ENCODE peak calls at places on chromosomes 2 and 18, in six cellular contexts. One of them, this sample, is unnamed.

GRCh38 chr18:45384137-45384998 is 230.9 kb upstream of the SLC14A2 start:
- DNase-seq in HT1080: peak; percentile 56
- DNase-seq in activated T-cell treated with anti-CD3 and anti-CD28 coated beads for 1 hour: peak; percentile 6
- DNase-seq in fibroblast of lung: peak; percentile 50
- DNase-seq in fibroblast of villous mesenchyme: peak; percentile 47
- DNase-seq in tibial artery: no peak
- DNase-seq in this sample: peak; percentile 66

GRCh38 chr18:56019908-56020307 is 431.9 kb upstream of the TCF4 start:
- DNase-seq in HT1080: no peak
- DNase-seq in tibial artery: no peak
- DNase-seq in fibroblast of lung: no peak
- DNase-seq in activated T-cell treated with anti-CD3 and anti-CD28 coated beads for 1 hour: no peak
- DNase-seq in fibroblast of villous mesenchyme: no peak
- DNase-seq in this sample: no peak

GRCh38 chr2:78407960-78408794 is 617.3 kb upstream of the REG3G start:
- DNase-seq in activated T-cell treated with anti-CD3 and anti-CD28 coated beads for 1 hour: no peak
- DNase-seq in HT1080: no peak
- DNase-seq in fibroblast of villous mesenchyme: no peak
- DNase-seq in fibroblast of lung: no peak
- DNase-seq in tibial artery: no peak
- DNase-seq in this sample: no peak

GRCh38 chr2:189406612-189407011 is 34.7 kb upstream of the WDR75 start:
- DNase-seq in activated T-cell treated with anti-CD3 and anti-CD28 coated beads for 1 hour: no peak
- DNase-seq in fibroblast of lung: no peak
- DNase-seq in HT1080: no peak
- DNase-seq in tibial artery: no peak
- DNase-seq in fibroblast of villous mesenchyme: peak; percentile 60
- DNase-seq in this sample: no peak

GRCh38 chr2:20451346-20451745 is 4.5 kb downstream of the RHOB start:
- DNase-seq in HT1080: no peak
- DNase-seq in fibroblast of lung: peak; percentile 57
- DNase-seq in fibroblast of villous mesenchyme: peak; percentile 82
- DNase-seq in tibial artery: peak; percentile 57
- DNase-seq in activated T-cell treated with anti-CD3 and anti-CD28 coated beads for 1 hour: no peak
- DNase-seq in this sample: no peak

GRCh38 chr18:22556271-22556990 is 138.7 kb upstream of the CTAGE1 start:
- DNase-seq in activated T-cell treated with anti-CD3 and anti-CD28 coated beads for 1 hour: no peak
- DNase-seq in fibroblast of villous mesenchyme: peak; percentile 21
- DNase-seq in fibroblast of lung: peak; percentile 60
- DNase-seq in HT1080: peak; percentile 58
- DNase-seq in tibial artery: peak; percentile 94
- DNase-seq in this sample: no peak

GRCh38 chr2:207926133-207927076 is 98.9 kb downstream of the PLEKHM3 start:
- DNase-seq in activated T-cell treated with anti-CD3 and anti-CD28 coated beads for 1 hour: no peak
- DNase-seq in fibroblast of lung: peak; percentile 78
- DNase-seq in HT1080: peak; percentile 62
- DNase-seq in fibroblast of villous mesenchyme: peak; percentile 72
- DNase-seq in tibial artery: peak; percentile 86
- DNase-seq in this sample: peak; percentile 90

GRCh38 chr2:127909019-127909418 is 23.3 kb upstream of the AMMECR1L start:
- DNase-seq in fibroblast of lung: no peak
- DNase-seq in fibroblast of villous mesenchyme: no peak
- DNase-seq in HT1080: no peak
- DNase-seq in tibial artery: no peak
- DNase-seq in activated T-cell treated with anti-CD3 and anti-CD28 coated beads for 1 hour: no peak
- DNase-seq in this sample: no peak

GRCh38 chr2:38750011-38750792 is 959 bp downstream of the SRSF7 start:
- DNase-seq in tibial artery: peak; percentile 83
- DNase-seq in fibroblast of villous mesenchyme: peak; percentile 36
- DNase-seq in fibroblast of lung: peak; percentile 29
- DNase-seq in activated T-cell treated with anti-CD3 and anti-CD28 coated beads for 1 hour: peak; percentile 41
- DNase-seq in HT1080: no peak
- DNase-seq in this sample: peak; percentile 83

GRCh38 chr2:214477305-214477704 is 66.5 kb downstream of the VWC2L start:
- DNase-seq in activated T-cell treated with anti-CD3 and anti-CD28 coated beads for 1 hour: no peak
- DNase-seq in HT1080: no peak
- DNase-seq in fibroblast of villous mesenchyme: peak; percentile 13
- DNase-seq in fibroblast of lung: peak; percentile 6
- DNase-seq in tibial artery: no peak
- DNase-seq in this sample: no peak

GRCh38 chr18:10391506-10391905 is 62.9 kb upstream of the APCDD1 start:
- DNase-seq in HT1080: no peak
- DNase-seq in activated T-cell treated with anti-CD3 and anti-CD28 coated beads for 1 hour: no peak
- DNase-seq in fibroblast of lung: no peak
- DNase-seq in tibial artery: no peak
- DNase-seq in fibroblast of villous mesenchyme: no peak
- DNase-seq in this sample: no peak

GRCh38 chr18:2536493-2536892 is 34.8 kb downstream of the METTL4 start:
- DNase-seq in activated T-cell treated with anti-CD3 and anti-CD28 coated beads for 1 hour: no peak
- DNase-seq in fibroblast of villous mesenchyme: peak; percentile 86
- DNase-seq in tibial artery: no peak
- DNase-seq in HT1080: peak; percentile 70
- DNase-seq in fibroblast of lung: peak; percentile 84
- DNase-seq in this sample: peak; percentile 34

GRCh38 chr2:158968396-158969161 is at the start of gene TANC1:
- DNase-seq in fibroblast of lung: peak; percentile 93
- DNase-seq in activated T-cell treated with anti-CD3 and anti-CD28 coated beads for 1 hour: peak; percentile 5
- DNase-seq in HT1080: peak; percentile 85
- DNase-seq in fibroblast of villous mesenchyme: peak; percentile 93
- DNase-seq in tibial artery: peak; percentile 98
- DNase-seq in this sample: peak; percentile 97

GRCh38 chr2:226581661-226582060 is 218.0 kb downstream of the IRS1 start:
- DNase-seq in fibroblast of villous mesenchyme: peak; percentile 13
- DNase-seq in activated T-cell treated with anti-CD3 and anti-CD28 coated beads for 1 hour: no peak
- DNase-seq in tibial artery: no peak
- DNase-seq in fibroblast of lung: peak; percentile 68
- DNase-seq in HT1080: no peak
- DNase-seq in this sample: no peak

GRCh38 chr18:5973079-5973478 is 77.8 kb upstream of the TMEM200C start:
- DNase-seq in tibial artery: no peak
- DNase-seq in fibroblast of lung: no peak
- DNase-seq in fibroblast of villous mesenchyme: no peak
- DNase-seq in HT1080: no peak
- DNase-seq in activated T-cell treated with anti-CD3 and anti-CD28 coated beads for 1 hour: no peak
- DNase-seq in this sample: no peak

GRCh38 chr2:240893363-240893828 is 2.6 kb downstream of the MAB21L4 start:
- DNase-seq in fibroblast of lung: peak; percentile 60
- DNase-seq in activated T-cell treated with anti-CD3 and anti-CD28 coated beads for 1 hour: peak; percentile 17
- DNase-seq in tibial artery: no peak
- DNase-seq in HT1080: peak; percentile 53
- DNase-seq in fibroblast of villous mesenchyme: no peak
- DNase-seq in this sample: peak; percentile 73

GRCh38 chr2:58341047-58341446 is 99.9 kb upstream of the FANCL start:
- DNase-seq in HT1080: no peak
- DNase-seq in tibial artery: no peak
- DNase-seq in fibroblast of lung: no peak
- DNase-seq in fibroblast of villous mesenchyme: no peak
- DNase-seq in activated T-cell treated with anti-CD3 and anti-CD28 coated beads for 1 hour: no peak
- DNase-seq in this sample: no peak

GRCh38 chr2:168635065-168635577 is 167.3 kb upstream of the NOSTRIN start:
- DNase-seq in fibroblast of villous mesenchyme: peak; percentile 74
- DNase-seq in HT1080: no peak
- DNase-seq in fibroblast of lung: peak; percentile 33
- DNase-seq in tibial artery: peak; percentile 71
- DNase-seq in activated T-cell treated with anti-CD3 and anti-CD28 coated beads for 1 hour: no peak
- DNase-seq in this sample: peak; percentile 57

GRCh38 chr2:38692636-38693318 is 26.9 kb downstream of the GALM start:
- DNase-seq in HT1080: no peak
- DNase-seq in fibroblast of lung: no peak
- DNase-seq in fibroblast of villous mesenchyme: no peak
- DNase-seq in tibial artery: peak; percentile 59
- DNase-seq in activated T-cell treated with anti-CD3 and anti-CD28 coated beads for 1 hour: no peak
- DNase-seq in this sample: no peak

GRCh38 chr2:236472711-236473495 is 96.7 kb upstream of the ACKR3 start:
- DNase-seq in tibial artery: no peak
- DNase-seq in HT1080: no peak
- DNase-seq in fibroblast of lung: no peak
- DNase-seq in activated T-cell treated with anti-CD3 and anti-CD28 coated beads for 1 hour: no peak
- DNase-seq in fibroblast of villous mesenchyme: no peak
- DNase-seq in this sample: no peak

GRCh38 chr2:68255736-68256450 is 3.6 kb upstream of the PPP3R1 start:
- DNase-seq in HT1080: peak; percentile 51
- DNase-seq in fibroblast of lung: peak; percentile 83
- DNase-seq in fibroblast of villous mesenchyme: no peak
- DNase-seq in activated T-cell treated with anti-CD3 and anti-CD28 coated beads for 1 hour: no peak
- DNase-seq in tibial artery: no peak
- DNase-seq in this sample: peak; percentile 62

GRCh38 chr2:175004730-175004979 is 526 bp downstream of the CHN1 start:
- DNase-seq in fibroblast of villous mesenchyme: no peak
- DNase-seq in activated T-cell treated with anti-CD3 and anti-CD28 coated beads for 1 hour: no peak
- DNase-seq in HT1080: peak; percentile 16
- DNase-seq in fibroblast of lung: no peak
- DNase-seq in tibial artery: no peak
- DNase-seq in this sample: peak; percentile 37

GRCh38 chr2:233867993-233868532 is at the start of gene MSL3B:
- DNase-seq in HT1080: peak; percentile 38
- DNase-seq in fibroblast of villous mesenchyme: peak; percentile 52
- DNase-seq in fibroblast of lung: peak; percentile 39
- DNase-seq in tibial artery: no peak
- DNase-seq in activated T-cell treated with anti-CD3 and anti-CD28 coated beads for 1 hour: peak; percentile 51
- DNase-seq in this sample: peak; percentile 95

GRCh38 chr18:23929362-23929940 is 85.1 kb upstream of the TTC39C start:
- DNase-seq in HT1080: no peak
- DNase-seq in tibial artery: no peak
- DNase-seq in fibroblast of villous mesenchyme: no peak
- DNase-seq in fibroblast of lung: no peak
- DNase-seq in activated T-cell treated with anti-CD3 and anti-CD28 coated beads for 1 hour: no peak
- DNase-seq in this sample: no peak

GRCh38 chr2:1499033-1499795 is 86.0 kb downstream of the TPO start:
- DNase-seq in activated T-cell treated with anti-CD3 and anti-CD28 coated beads for 1 hour: no peak
- DNase-seq in fibroblast of villous mesenchyme: no peak
- DNase-seq in HT1080: no peak
- DNase-seq in tibial artery: peak; percentile 45
- DNase-seq in fibroblast of lung: no peak
- DNase-seq in this sample: no peak

GRCh38 chr2:219688560-219689445 is 61.4 kb downstream of the SLC4A3 start:
- DNase-seq in fibroblast of lung: peak; percentile 96
- DNase-seq in fibroblast of villous mesenchyme: peak; percentile 87
- DNase-seq in tibial artery: peak; percentile 73
- DNase-seq in activated T-cell treated with anti-CD3 and anti-CD28 coated beads for 1 hour: no peak
- DNase-seq in HT1080: peak; percentile 92
- DNase-seq in this sample: peak; percentile 94

GRCh38 chr2:20282916-20283592 is 58.1 kb upstream of the SDC1 start:
- DNase-seq in activated T-cell treated with anti-CD3 and anti-CD28 coated beads for 1 hour: no peak
- DNase-seq in HT1080: no peak
- DNase-seq in fibroblast of villous mesenchyme: peak; percentile 32
- DNase-seq in fibroblast of lung: peak; percentile 56
- DNase-seq in tibial artery: no peak
- DNase-seq in this sample: no peak

GRCh38 chr2:191539068-191539467 is 138.9 kb upstream of the NABP1 start:
- DNase-seq in HT1080: peak; percentile 23
- DNase-seq in activated T-cell treated with anti-CD3 and anti-CD28 coated beads for 1 hour: peak; percentile 9
- DNase-seq in fibroblast of villous mesenchyme: peak; percentile 32
- DNase-seq in fibroblast of lung: peak; percentile 27
- DNase-seq in tibial artery: no peak
- DNase-seq in this sample: peak; percentile 64

GRCh38 chr2:44244135-44244871 is 31.0 kb upstream of the SLC3A1 start:
- DNase-seq in activated T-cell treated with anti-CD3 and anti-CD28 coated beads for 1 hour: peak; percentile 25
- DNase-seq in tibial artery: peak; percentile 71
- DNase-seq in fibroblast of villous mesenchyme: peak; percentile 82
- DNase-seq in HT1080: peak; percentile 55
- DNase-seq in fibroblast of lung: peak; percentile 62
- DNase-seq in this sample: peak; percentile 78

GRCh38 chr2:24617431-24617830 is 126.4 kb downstream of the NCOA1 start:
- DNase-seq in tibial artery: no peak
- DNase-seq in fibroblast of villous mesenchyme: peak; percentile 52
- DNase-seq in HT1080: no peak
- DNase-seq in fibroblast of lung: peak; percentile 29
- DNase-seq in activated T-cell treated with anti-CD3 and anti-CD28 coated beads for 1 hour: no peak
- DNase-seq in this sample: no peak

GRCh38 chr2:47872941-47873340 is 33.4 kb downstream of the FBXO11 start:
- DNase-seq in activated T-cell treated with anti-CD3 and anti-CD28 coated beads for 1 hour: no peak
- DNase-seq in fibroblast of villous mesenchyme: no peak
- DNase-seq in HT1080: no peak
- DNase-seq in fibroblast of lung: no peak
- DNase-seq in tibial artery: no peak
- DNase-seq in this sample: no peak

GRCh38 chr2:230411484-230412368 is 4.3 kb upstream of the SP100 start:
- DNase-seq in fibroblast of lung: peak; percentile 57
- DNase-seq in fibroblast of villous mesenchyme: peak; percentile 80
- DNase-seq in tibial artery: peak; percentile 82
- DNase-seq in HT1080: peak; percentile 66
- DNase-seq in activated T-cell treated with anti-CD3 and anti-CD28 coated beads for 1 hour: peak; percentile 43
- DNase-seq in this sample: peak; percentile 90

GRCh38 chr2:7146151-7146550 is 228.9 kb downstream of the RNF144A start:
- DNase-seq in activated T-cell treated with anti-CD3 and anti-CD28 coated beads for 1 hour: no peak
- DNase-seq in HT1080: no peak
- DNase-seq in fibroblast of villous mesenchyme: no peak
- DNase-seq in fibroblast of lung: no peak
- DNase-seq in tibial artery: no peak
- DNase-seq in this sample: no peak

GRCh38 chr2:1884933-1885580 is 140.7 kb upstream of the PXDN start:
- DNase-seq in tibial artery: peak; percentile 72
- DNase-seq in activated T-cell treated with anti-CD3 and anti-CD28 coated beads for 1 hour: no peak
- DNase-seq in fibroblast of lung: peak; percentile 77
- DNase-seq in fibroblast of villous mesenchyme: peak; percentile 3
- DNase-seq in HT1080: peak; percentile 45
- DNase-seq in this sample: no peak

GRCh38 chr2:231800493-231801091 is 14.3 kb downstream of the COPS7B start:
- DNase-seq in fibroblast of lung: peak; percentile 17
- DNase-seq in tibial artery: no peak
- DNase-seq in activated T-cell treated with anti-CD3 and anti-CD28 coated beads for 1 hour: no peak
- DNase-seq in fibroblast of villous mesenchyme: peak; percentile 49
- DNase-seq in HT1080: peak; percentile 51
- DNase-seq in this sample: peak; percentile 62

GRCh38 chr2:55553321-55553720 is 33.8 kb downstream of the CFAP36 start:
- DNase-seq in fibroblast of villous mesenchyme: no peak
- DNase-seq in fibroblast of lung: no peak
- DNase-seq in tibial artery: no peak
- DNase-seq in activated T-cell treated with anti-CD3 and anti-CD28 coated beads for 1 hour: no peak
- DNase-seq in HT1080: no peak
- DNase-seq in this sample: no peak

GRCh38 chr2:79585701-79586428 is 73.0 kb downstream of the CTNNA2 start:
- DNase-seq in activated T-cell treated with anti-CD3 and anti-CD28 coated beads for 1 hour: no peak
- DNase-seq in HT1080: peak; percentile 63
- DNase-seq in fibroblast of lung: peak; percentile 92
- DNase-seq in fibroblast of villous mesenchyme: no peak
- DNase-seq in tibial artery: no peak
- DNase-seq in this sample: peak; percentile 8

GRCh38 chr2:112685167-112685884 is 35.5 kb upstream of the NT5DC4 start:
- DNase-seq in fibroblast of villous mesenchyme: no peak
- DNase-seq in fibroblast of lung: no peak
- DNase-seq in tibial artery: no peak
- DNase-seq in activated T-cell treated with anti-CD3 and anti-CD28 coated beads for 1 hour: no peak
- DNase-seq in HT1080: no peak
- DNase-seq in this sample: no peak

This sample was measured in AG20443.